ENCODE peak calls at places on chromosomes 1 and 21, in eight cellular contexts. One of them, this sample, is unnamed.

GRCh38 chr1:230145505-230145899 is 78.5 kb downstream of the GALNT2 start:
- DNase-seq in CD4-positive, alpha-beta memory T cell: no peak
- DNase-seq in adrenal gland: peak
- DNase-seq in lung: no peak
- DNase-seq in stomach: no peak
- DNase-seq in fibroblast of lung: no peak
- DNase-seq in testis: no peak
- DNase-seq in WERI-Rb-1: no peak
- DNase-seq in this sample: no peak

GRCh38 chr1:59985901-59986735 is 59.5 kb upstream of the CYP2J2 start:
- DNase-seq in CD4-positive, alpha-beta memory T cell: no peak
- DNase-seq in adrenal gland: no peak
- DNase-seq in lung: no peak
- DNase-seq in stomach: no peak
- DNase-seq in fibroblast of lung: peak
- DNase-seq in testis: no peak
- DNase-seq in WERI-Rb-1: no peak
- DNase-seq in this sample: no peak

GRCh38 chr1:53503433-53503925 is 44.3 kb downstream of the DMRTB1 start:
- DNase-seq in CD4-positive, alpha-beta memory T cell: no peak
- DNase-seq in adrenal gland: no peak
- DNase-seq in lung: no peak
- DNase-seq in stomach: no peak
- DNase-seq in fibroblast of lung: no peak
- DNase-seq in testis: no peak
- DNase-seq in WERI-Rb-1: no peak
- DNase-seq in this sample: no peak

GRCh38 chr1:221729771-221730170 is 12.1 kb downstream of the DUSP10 start:
- DNase-seq in CD4-positive, alpha-beta memory T cell: no peak
- DNase-seq in adrenal gland: no peak
- DNase-seq in lung: no peak
- DNase-seq in stomach: no peak
- DNase-seq in fibroblast of lung: no peak
- DNase-seq in testis: no peak
- DNase-seq in WERI-Rb-1: no peak
- DNase-seq in this sample: no peak

GRCh38 chr1:109170051-109170775 is 43.5 kb upstream of the SARS1 start:
- DNase-seq in CD4-positive, alpha-beta memory T cell: no peak
- DNase-seq in adrenal gland: no peak
- DNase-seq in lung: no peak
- DNase-seq in stomach: no peak
- DNase-seq in fibroblast of lung: peak
- DNase-seq in testis: no peak
- DNase-seq in WERI-Rb-1: no peak
- DNase-seq in this sample: no peak

GRCh38 chr1:109610609-109611307 is 8.7 kb downstream of the GNAT2 start:
- DNase-seq in CD4-positive, alpha-beta memory T cell: no peak
- DNase-seq in adrenal gland: no peak
- DNase-seq in lung: no peak
- DNase-seq in stomach: no peak
- DNase-seq in fibroblast of lung: peak
- DNase-seq in testis: no peak
- DNase-seq in WERI-Rb-1: no peak
- DNase-seq in this sample: peak

GRCh38 chr21:21286170-21286798 is 288.1 kb downstream of the NCAM2 start:
- DNase-seq in CD4-positive, alpha-beta memory T cell: no peak
- DNase-seq in adrenal gland: no peak
- DNase-seq in lung: no peak
- DNase-seq in stomach: no peak
- DNase-seq in fibroblast of lung: no peak
- DNase-seq in testis: no peak
- DNase-seq in WERI-Rb-1: no peak
- DNase-seq in this sample: no peak

GRCh38 chr1:160704250-160704649 is 7.4 kb downstream of the CD48 start:
- DNase-seq in CD4-positive, alpha-beta memory T cell: no peak
- DNase-seq in adrenal gland: peak
- DNase-seq in lung: peak
- DNase-seq in stomach: no peak
- DNase-seq in fibroblast of lung: no peak
- DNase-seq in testis: no peak
- DNase-seq in WERI-Rb-1: no peak
- DNase-seq in this sample: no peak

GRCh38 chr21:33847586-33848251 is 67.9 kb downstream of the ATP5PO start:
- DNase-seq in CD4-positive, alpha-beta memory T cell: no peak
- DNase-seq in adrenal gland: no peak
- DNase-seq in lung: no peak
- DNase-seq in stomach: no peak
- DNase-seq in fibroblast of lung: no peak
- DNase-seq in testis: no peak
- DNase-seq in WERI-Rb-1: no peak
- DNase-seq in this sample: no peak

GRCh38 chr1:145711213-145711651 is 4.1 kb upstream of the PDZK1 start:
- DNase-seq in CD4-positive, alpha-beta memory T cell: no peak
- DNase-seq in adrenal gland: no peak
- DNase-seq in lung: no peak
- DNase-seq in stomach: no peak
- DNase-seq in fibroblast of lung: no peak
- DNase-seq in testis: no peak
- DNase-seq in WERI-Rb-1: no peak
- DNase-seq in this sample: no peak

GRCh38 chr1:241235236-241235897 is 121.6 kb downstream of the RGS7 start:
- DNase-seq in CD4-positive, alpha-beta memory T cell: no peak
- DNase-seq in adrenal gland: no peak
- DNase-seq in lung: no peak
- DNase-seq in stomach: no peak
- DNase-seq in fibroblast of lung: no peak
- DNase-seq in testis: no peak
- DNase-seq in WERI-Rb-1: no peak
- DNase-seq in this sample: no peak

GRCh38 chr1:84353665-84354064 is 44.6 kb upstream of the DNASE2B start:
- DNase-seq in CD4-positive, alpha-beta memory T cell: no peak
- DNase-seq in adrenal gland: peak
- DNase-seq in lung: no peak
- DNase-seq in stomach: no peak
- DNase-seq in fibroblast of lung: peak
- DNase-seq in testis: no peak
- DNase-seq in WERI-Rb-1: no peak
- DNase-seq in this sample: no peak

GRCh38 chr1:56433056-56433577 is 146.2 kb downstream of the PLPP3 start:
- DNase-seq in CD4-positive, alpha-beta memory T cell: no peak
- DNase-seq in adrenal gland: no peak
- DNase-seq in lung: no peak
- DNase-seq in stomach: no peak
- DNase-seq in fibroblast of lung: no peak
- DNase-seq in testis: no peak
- DNase-seq in WERI-Rb-1: no peak
- DNase-seq in this sample: no peak

GRCh38 chr1:166937329-166937728 is 38.0 kb downstream of the ILDR2 start:
- DNase-seq in CD4-positive, alpha-beta memory T cell: no peak
- DNase-seq in adrenal gland: no peak
- DNase-seq in lung: no peak
- DNase-seq in stomach: no peak
- DNase-seq in fibroblast of lung: no peak
- DNase-seq in testis: peak
- DNase-seq in WERI-Rb-1: no peak
- DNase-seq in this sample: no peak

DNA sequence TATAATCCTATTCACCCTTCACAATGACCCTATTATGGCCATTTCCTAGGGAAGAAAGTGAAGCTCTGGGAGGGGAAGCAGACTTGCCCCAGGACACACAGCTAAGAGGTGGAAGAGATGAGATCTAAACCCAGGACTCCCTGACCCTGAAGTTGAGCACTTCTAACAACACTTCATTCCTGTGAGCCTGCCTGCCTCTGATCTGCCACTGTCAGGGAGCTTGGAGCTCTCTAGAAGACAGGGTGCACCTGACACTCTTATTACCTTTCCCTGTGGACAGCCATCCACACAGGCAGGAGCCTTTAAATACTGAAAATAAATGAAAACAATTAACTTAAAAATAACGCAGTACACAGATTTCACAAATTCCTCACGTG is 599 bp downstream of the MKNK1 start:
- DNase-seq in CD4-positive, alpha-beta memory T cell: no peak
- DNase-seq in adrenal gland: no peak
- DNase-seq in lung: no peak
- DNase-seq in stomach: no peak
- DNase-seq in fibroblast of lung: no peak
- DNase-seq in testis: no peak
- DNase-seq in WERI-Rb-1: no peak
- DNase-seq in this sample: no peak
- H3K27ac ChIP-seq in CD4-positive, alpha-beta memory T cell: peak
- H3K27ac ChIP-seq in adrenal gland: peak
- H3K27ac ChIP-seq in lung: peak
- H3K27ac ChIP-seq in stomach: peak
- H3K27ac ChIP-seq in fibroblast of lung: peak
- H3K27ac ChIP-seq in testis: peak
- H3K27ac ChIP-seq in WERI-Rb-1: no peak
- H3K27ac ChIP-seq in this sample: no peak

GRCh38 chr1:47436304-47436978 is 1.4 kb upstream of the FOXD2 start:
- DNase-seq in CD4-positive, alpha-beta memory T cell: peak
- DNase-seq in adrenal gland: peak
- DNase-seq in lung: peak
- DNase-seq in stomach: peak
- DNase-seq in fibroblast of lung: peak
- DNase-seq in testis: peak
- DNase-seq in WERI-Rb-1: peak
- DNase-seq in this sample: peak

GRCh38 chr1:47434051-47434842 is 3.6 kb upstream of the FOXD2 start:
- DNase-seq in CD4-positive, alpha-beta memory T cell: no peak
- DNase-seq in adrenal gland: peak
- DNase-seq in lung: peak
- DNase-seq in stomach: peak
- DNase-seq in fibroblast of lung: peak
- DNase-seq in testis: peak
- DNase-seq in WERI-Rb-1: no peak
- DNase-seq in this sample: peak

GRCh38 chr1:47436979-47437517 is 796 bp upstream of the FOXD2 start:
- DNase-seq in CD4-positive, alpha-beta memory T cell: no peak
- DNase-seq in adrenal gland: no peak
- DNase-seq in lung: no peak
- DNase-seq in stomach: no peak
- DNase-seq in fibroblast of lung: no peak
- DNase-seq in testis: no peak
- DNase-seq in WERI-Rb-1: peak
- DNase-seq in this sample: no peak

GRCh38 chr1:47437518-47438320 is at the start of gene FOXD2:
- DNase-seq in CD4-positive, alpha-beta memory T cell: peak
- DNase-seq in adrenal gland: peak
- DNase-seq in lung: peak
- DNase-seq in stomach: peak
- DNase-seq in fibroblast of lung: peak
- DNase-seq in testis: peak
- DNase-seq in WERI-Rb-1: peak
- DNase-seq in this sample: peak

DNA sequence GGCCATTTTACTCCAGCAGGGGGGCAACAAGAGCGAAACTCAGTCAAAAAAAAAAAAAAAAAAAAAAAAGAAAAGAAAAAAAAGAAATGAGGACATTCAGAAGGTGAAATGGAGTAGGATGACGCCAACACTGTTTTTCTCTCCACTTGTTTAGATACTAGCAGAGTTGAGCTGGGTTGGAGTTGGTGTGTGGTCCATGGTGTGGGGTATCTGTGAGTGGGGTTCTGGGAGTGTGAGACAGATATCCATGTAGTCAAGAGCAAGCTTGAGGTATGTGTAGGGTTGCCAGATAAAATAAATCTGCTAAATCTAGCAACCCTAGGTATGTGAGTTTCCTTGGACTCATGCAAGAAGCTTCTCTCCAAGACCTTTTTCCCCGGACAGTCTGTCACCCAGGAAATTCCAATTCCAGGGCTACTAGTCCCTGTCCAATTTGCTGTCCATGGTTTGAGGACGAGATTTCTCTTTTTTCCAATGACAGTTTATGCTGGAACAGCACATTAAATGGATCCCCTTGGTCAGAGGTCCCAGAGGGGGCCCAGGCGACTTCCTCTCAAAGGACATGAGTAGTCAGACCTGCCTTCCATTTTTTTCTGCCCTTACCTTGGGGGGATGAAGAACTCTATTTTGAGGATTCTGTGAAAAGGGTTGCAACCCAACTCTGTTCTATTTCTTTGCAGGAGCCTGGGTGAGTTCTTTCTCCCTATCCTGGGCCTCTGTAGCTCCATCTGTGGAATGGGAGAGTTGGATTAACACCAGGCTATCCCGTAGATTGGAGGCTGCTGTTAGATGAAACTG is 2.1 kb upstream of the FOXD2 start:
- DNase-seq in CD4-positive, alpha-beta memory T cell: no peak
- DNase-seq in adrenal gland: no peak
- DNase-seq in lung: no peak
- DNase-seq in stomach: no peak
- DNase-seq in fibroblast of lung: no peak
- DNase-seq in testis: no peak
- DNase-seq in WERI-Rb-1: no peak
- DNase-seq in this sample: no peak
- H3K27ac ChIP-seq in CD4-positive, alpha-beta memory T cell: no peak
- H3K27ac ChIP-seq in adrenal gland: no peak
- H3K27ac ChIP-seq in lung: no peak
- H3K27ac ChIP-seq in stomach: no peak
- H3K27ac ChIP-seq in fibroblast of lung: no peak
- H3K27ac ChIP-seq in testis: no peak
- H3K27ac ChIP-seq in WERI-Rb-1: no peak
- H3K27ac ChIP-seq in this sample: no peak

DNA sequence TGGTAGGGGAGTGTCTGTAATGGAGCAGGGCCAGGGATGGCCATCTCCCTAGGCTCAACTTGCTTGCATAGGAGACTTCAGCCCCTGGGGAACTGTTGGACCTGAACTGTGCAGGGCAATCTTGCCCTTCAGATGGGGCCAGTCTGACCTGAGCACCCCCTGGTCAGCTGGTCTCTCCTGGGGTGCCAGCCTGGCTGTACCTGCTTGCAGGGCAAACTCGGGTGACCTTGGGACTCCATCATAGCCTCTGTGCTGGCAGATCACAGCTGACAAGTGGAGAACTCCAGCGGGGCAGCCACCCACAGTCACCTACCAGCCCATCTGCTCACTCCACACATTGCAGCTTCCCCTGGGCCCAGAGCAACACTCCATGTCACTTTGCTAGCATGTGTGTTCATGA is 8.1 kb downstream of the SPRR2A start:
- DNase-seq in CD4-positive, alpha-beta memory T cell: no peak
- DNase-seq in adrenal gland: no peak
- DNase-seq in lung: no peak
- DNase-seq in stomach: no peak
- DNase-seq in fibroblast of lung: no peak
- DNase-seq in testis: no peak
- DNase-seq in WERI-Rb-1: no peak
- DNase-seq in this sample: no peak
- H3K27ac ChIP-seq in CD4-positive, alpha-beta memory T cell: no peak
- H3K27ac ChIP-seq in adrenal gland: no peak
- H3K27ac ChIP-seq in lung: no peak
- H3K27ac ChIP-seq in stomach: no peak
- H3K27ac ChIP-seq in fibroblast of lung: no peak
- H3K27ac ChIP-seq in testis: no peak
- H3K27ac ChIP-seq in WERI-Rb-1: no peak
- H3K27ac ChIP-seq in this sample: no peak

GRCh38 chr1:246587032-246587431 is 20.8 kb downstream of the CNST start:
- DNase-seq in CD4-positive, alpha-beta memory T cell: no peak
- DNase-seq in adrenal gland: no peak
- DNase-seq in lung: no peak
- DNase-seq in stomach: no peak
- DNase-seq in fibroblast of lung: no peak
- DNase-seq in testis: no peak
- DNase-seq in WERI-Rb-1: no peak
- DNase-seq in this sample: no peak
- H3K27ac ChIP-seq in CD4-positive, alpha-beta memory T cell: no peak
- H3K27ac ChIP-seq in adrenal gland: peak
- H3K27ac ChIP-seq in lung: no peak
- H3K27ac ChIP-seq in stomach: peak
- H3K27ac ChIP-seq in fibroblast of lung: peak
- H3K27ac ChIP-seq in testis: peak
- H3K27ac ChIP-seq in WERI-Rb-1: no peak
- H3K27ac ChIP-seq in this sample: no peak